ENCODE peak calls at places on chromosomes 12 and 14, in ten cellular contexts. One of them, this sample, is unnamed.

GRCh38 chr12:5026342-5026938 is 17.2 kb upstream of the KCNA5 start:
- DNase-seq in Peyer's patch: no peak
- DNase-seq in prostate gland: no peak
- DNase-seq in AG09319: no peak
- DNase-seq in HT1080: no peak
- DNase-seq in C1 segment of cervical spinal cord: no peak
- DNase-seq in H4: no peak
- DNase-seq in HuH-7.5: no peak
- DNase-seq in stimulated activated CD4-positive, alpha-beta T cell treated with anti-CD3 and anti-CD28 coated beads, Interleukin-4, amount 100 ng/mL, for 24 hours: no peak
- DNase-seq in GM12865: no peak
- DNase-seq in this sample: no peak

GRCh38 chr12:91579516-91580263 is 397.1 kb upstream of the DCN start:
- DNase-seq in HuH-7.5: no peak
- DNase-seq in HT1080: no peak
- DNase-seq in prostate gland: no peak
- DNase-seq in AG09319: no peak
- DNase-seq in GM12865: no peak
- DNase-seq in H4: no peak
- DNase-seq in stimulated activated CD4-positive, alpha-beta T cell treated with anti-CD3 and anti-CD28 coated beads, Interleukin-4, amount 100 ng/mL, for 24 hours: no peak
- DNase-seq in C1 segment of cervical spinal cord: no peak
- DNase-seq in Peyer's patch: no peak
- DNase-seq in this sample: no peak

GRCh38 chr14:77316872-77317271 is 3.8 kb downstream of the POMT2 start:
- DNase-seq in Peyer's patch: no peak
- DNase-seq in C1 segment of cervical spinal cord: no peak
- DNase-seq in stimulated activated CD4-positive, alpha-beta T cell treated with anti-CD3 and anti-CD28 coated beads, Interleukin-4, amount 100 ng/mL, for 24 hours: no peak
- DNase-seq in HT1080: no peak
- DNase-seq in H4: no peak
- DNase-seq in GM12865: no peak
- DNase-seq in HuH-7.5: no peak
- DNase-seq in AG09319: no peak
- DNase-seq in prostate gland: peak; percentile 46
- DNase-seq in this sample: peak; percentile 68

GRCh38 chr12:113232232-113232615 is 11.0 kb downstream of the TPCN1 start:
- DNase-seq in prostate gland: no peak
- DNase-seq in HuH-7.5: no peak
- DNase-seq in C1 segment of cervical spinal cord: no peak
- DNase-seq in Peyer's patch: no peak
- DNase-seq in H4: no peak
- DNase-seq in GM12865: no peak
- DNase-seq in stimulated activated CD4-positive, alpha-beta T cell treated with anti-CD3 and anti-CD28 coated beads, Interleukin-4, amount 100 ng/mL, for 24 hours: no peak
- DNase-seq in AG09319: no peak
- DNase-seq in HT1080: no peak
- DNase-seq in this sample: no peak

GRCh38 chr12:115464008-115464672 is 780.2 kb upstream of the TBX3 start:
- DNase-seq in HT1080: no peak
- DNase-seq in C1 segment of cervical spinal cord: no peak
- DNase-seq in AG09319: no peak
- DNase-seq in prostate gland: peak; percentile 71
- DNase-seq in stimulated activated CD4-positive, alpha-beta T cell treated with anti-CD3 and anti-CD28 coated beads, Interleukin-4, amount 100 ng/mL, for 24 hours: no peak
- DNase-seq in HuH-7.5: no peak
- DNase-seq in H4: no peak
- DNase-seq in GM12865: no peak
- DNase-seq in Peyer's patch: no peak
- DNase-seq in this sample: no peak

GRCh38 chr12:53340398-53340797 is 4.2 kb upstream of the SP7 start:
- DNase-seq in AG09319: no peak
- DNase-seq in Peyer's patch: no peak
- DNase-seq in stimulated activated CD4-positive, alpha-beta T cell treated with anti-CD3 and anti-CD28 coated beads, Interleukin-4, amount 100 ng/mL, for 24 hours: no peak
- DNase-seq in HuH-7.5: no peak
- DNase-seq in H4: no peak
- DNase-seq in C1 segment of cervical spinal cord: no peak
- DNase-seq in HT1080: no peak
- DNase-seq in prostate gland: no peak
- DNase-seq in GM12865: no peak
- DNase-seq in this sample: no peak

GRCh38 chr12:90621927-90622326 is 333.0 kb downstream of the CCER1 start:
- DNase-seq in prostate gland: no peak
- DNase-seq in HT1080: peak; percentile 37
- DNase-seq in Peyer's patch: no peak
- DNase-seq in GM12865: no peak
- DNase-seq in C1 segment of cervical spinal cord: no peak
- DNase-seq in AG09319: no peak
- DNase-seq in HuH-7.5: no peak
- DNase-seq in H4: peak; percentile 28
- DNase-seq in stimulated activated CD4-positive, alpha-beta T cell treated with anti-CD3 and anti-CD28 coated beads, Interleukin-4, amount 100 ng/mL, for 24 hours: no peak
- DNase-seq in this sample: no peak

GRCh38 chr14:94334837-94335236 is 11.7 kb upstream of the SERPINA6 start:
- DNase-seq in Peyer's patch: no peak
- DNase-seq in AG09319: no peak
- DNase-seq in H4: no peak
- DNase-seq in HT1080: no peak
- DNase-seq in GM12865: no peak
- DNase-seq in HuH-7.5: no peak
- DNase-seq in C1 segment of cervical spinal cord: no peak
- DNase-seq in prostate gland: no peak
- DNase-seq in stimulated activated CD4-positive, alpha-beta T cell treated with anti-CD3 and anti-CD28 coated beads, Interleukin-4, amount 100 ng/mL, for 24 hours: no peak
- DNase-seq in this sample: no peak

GRCh38 chr12:75528272-75528671 is 16.9 kb upstream of the KRR1 start:
- DNase-seq in AG09319: no peak
- DNase-seq in prostate gland: no peak
- DNase-seq in C1 segment of cervical spinal cord: no peak
- DNase-seq in HT1080: no peak
- DNase-seq in H4: no peak
- DNase-seq in HuH-7.5: no peak
- DNase-seq in GM12865: no peak
- DNase-seq in stimulated activated CD4-positive, alpha-beta T cell treated with anti-CD3 and anti-CD28 coated beads, Interleukin-4, amount 100 ng/mL, for 24 hours: no peak
- DNase-seq in Peyer's patch: no peak
- DNase-seq in this sample: no peak

GRCh38 chr12:68932123-68932700 is 759 bp downstream of the CPM start:
- DNase-seq in C1 segment of cervical spinal cord: no peak
- DNase-seq in HuH-7.5: no peak
- DNase-seq in prostate gland: no peak
- DNase-seq in Peyer's patch: no peak
- DNase-seq in AG09319: no peak
- DNase-seq in H4: no peak
- DNase-seq in GM12865: peak; percentile 6
- DNase-seq in HT1080: no peak
- DNase-seq in stimulated activated CD4-positive, alpha-beta T cell treated with anti-CD3 and anti-CD28 coated beads, Interleukin-4, amount 100 ng/mL, for 24 hours: no peak
- DNase-seq in this sample: peak; percentile 56

GRCh38 chr12:18811268-18811667 is 73.3 kb downstream of the CAPZA3 start:
- DNase-seq in stimulated activated CD4-positive, alpha-beta T cell treated with anti-CD3 and anti-CD28 coated beads, Interleukin-4, amount 100 ng/mL, for 24 hours: no peak
- DNase-seq in C1 segment of cervical spinal cord: no peak
- DNase-seq in H4: no peak
- DNase-seq in prostate gland: no peak
- DNase-seq in HT1080: no peak
- DNase-seq in AG09319: no peak
- DNase-seq in GM12865: no peak
- DNase-seq in Peyer's patch: no peak
- DNase-seq in HuH-7.5: no peak
- DNase-seq in this sample: no peak

GRCh38 chr14:36238666-36239363 is 62.3 kb upstream of the PTCSC3 start:
- DNase-seq in GM12865: no peak
- DNase-seq in H4: peak; percentile 90
- DNase-seq in Peyer's patch: no peak
- DNase-seq in prostate gland: no peak
- DNase-seq in stimulated activated CD4-positive, alpha-beta T cell treated with anti-CD3 and anti-CD28 coated beads, Interleukin-4, amount 100 ng/mL, for 24 hours: peak; percentile 12
- DNase-seq in AG09319: no peak
- DNase-seq in HuH-7.5: no peak
- DNase-seq in C1 segment of cervical spinal cord: no peak
- DNase-seq in HT1080: peak; percentile 88
- DNase-seq in this sample: no peak

This sample was measured in left lobe of liver.